ENCODE peak calls at places on chromosomes 6 and 20, in ten cellular contexts. One of them, this sample, is unnamed.
A peak's percentile ranks its signal among the peaks of the same experiment; 100 is the strongest.

GRCh38 chr6:32108094-32108627 is 977 bp downstream of the TNXB start:
- DNase-seq in kidney epithelial cell: no peak
- DNase-seq in NCI-H1105: no peak
- DNase-seq in activated CD8-positive, alpha-beta memory T cell treated with anti-CD3 and anti-CD28 coated beads for 1 hour: no peak
- DNase-seq in left ventricle myocardium superior: peak; percentile 83
- DNase-seq in cardiac muscle cell: peak; percentile 78
- DNase-seq in stimulated activated CD4-positive, alpha-beta T cell treated with anti-CD3 and anti-CD28 coated beads, Interleukin-1b, Interleukin-23, amount 100 ng/mL, for 24 hours: no peak
- DNase-seq in C1 segment of cervical spinal cord: no peak
- DNase-seq in T-helper 17 cell: no peak
- DNase-seq in skeletal muscle cell: no peak
- DNase-seq in this sample: no peak

GRCh38 chr20:17617868-17618672 is 48.2 kb downstream of the DSTN start:
- DNase-seq in kidney epithelial cell: no peak
- DNase-seq in NCI-H1105: peak; percentile 75
- DNase-seq in activated CD8-positive, alpha-beta memory T cell treated with anti-CD3 and anti-CD28 coated beads for 1 hour: no peak
- DNase-seq in left ventricle myocardium superior: no peak
- DNase-seq in cardiac muscle cell: no peak
- DNase-seq in stimulated activated CD4-positive, alpha-beta T cell treated with anti-CD3 and anti-CD28 coated beads, Interleukin-1b, Interleukin-23, amount 100 ng/mL, for 24 hours: no peak
- DNase-seq in C1 segment of cervical spinal cord: no peak
- DNase-seq in T-helper 17 cell: no peak
- DNase-seq in skeletal muscle cell: no peak
- DNase-seq in this sample: no peak

GRCh38 chr6:90216081-90216977 is 80.3 kb downstream of the BACH2 start:
- DNase-seq in kidney epithelial cell: peak; percentile 73
- DNase-seq in NCI-H1105: no peak
- DNase-seq in activated CD8-positive, alpha-beta memory T cell treated with anti-CD3 and anti-CD28 coated beads for 1 hour: no peak
- DNase-seq in left ventricle myocardium superior: no peak
- DNase-seq in cardiac muscle cell: no peak
- DNase-seq in stimulated activated CD4-positive, alpha-beta T cell treated with anti-CD3 and anti-CD28 coated beads, Interleukin-1b, Interleukin-23, amount 100 ng/mL, for 24 hours: no peak
- DNase-seq in C1 segment of cervical spinal cord: peak; percentile 28
- DNase-seq in T-helper 17 cell: no peak
- DNase-seq in skeletal muscle cell: peak; percentile 56
- DNase-seq in this sample: no peak

GRCh38 chr6:24448828-24449525 is 40.4 kb downstream of the GPLD1 start:
- DNase-seq in kidney epithelial cell: no peak
- DNase-seq in NCI-H1105: no peak
- DNase-seq in activated CD8-positive, alpha-beta memory T cell treated with anti-CD3 and anti-CD28 coated beads for 1 hour: no peak
- DNase-seq in left ventricle myocardium superior: no peak
- DNase-seq in cardiac muscle cell: no peak
- DNase-seq in stimulated activated CD4-positive, alpha-beta T cell treated with anti-CD3 and anti-CD28 coated beads, Interleukin-1b, Interleukin-23, amount 100 ng/mL, for 24 hours: no peak
- DNase-seq in C1 segment of cervical spinal cord: no peak
- DNase-seq in T-helper 17 cell: no peak
- DNase-seq in skeletal muscle cell: no peak
- DNase-seq in this sample: no peak

GRCh38 chr20:9270831-9271230 is 201.9 kb downstream of the PLCB4 start:
- DNase-seq in kidney epithelial cell: no peak
- DNase-seq in NCI-H1105: no peak
- DNase-seq in activated CD8-positive, alpha-beta memory T cell treated with anti-CD3 and anti-CD28 coated beads for 1 hour: no peak
- DNase-seq in left ventricle myocardium superior: no peak
- DNase-seq in cardiac muscle cell: peak; percentile 80
- DNase-seq in stimulated activated CD4-positive, alpha-beta T cell treated with anti-CD3 and anti-CD28 coated beads, Interleukin-1b, Interleukin-23, amount 100 ng/mL, for 24 hours: no peak
- DNase-seq in C1 segment of cervical spinal cord: no peak
- DNase-seq in T-helper 17 cell: no peak
- DNase-seq in skeletal muscle cell: peak; percentile 36
- DNase-seq in this sample: no peak

GRCh38 chr6:39906318-39906761 is 27.9 kb downstream of the MOCS1 start:
- DNase-seq in kidney epithelial cell: no peak
- DNase-seq in NCI-H1105: no peak
- DNase-seq in activated CD8-positive, alpha-beta memory T cell treated with anti-CD3 and anti-CD28 coated beads for 1 hour: no peak
- DNase-seq in left ventricle myocardium superior: no peak
- DNase-seq in cardiac muscle cell: no peak
- DNase-seq in stimulated activated CD4-positive, alpha-beta T cell treated with anti-CD3 and anti-CD28 coated beads, Interleukin-1b, Interleukin-23, amount 100 ng/mL, for 24 hours: no peak
- DNase-seq in C1 segment of cervical spinal cord: no peak
- DNase-seq in T-helper 17 cell: no peak
- DNase-seq in skeletal muscle cell: no peak
- DNase-seq in this sample: no peak

GRCh38 chr6:34025851-34026250 is 120.0 kb downstream of the GRM4 start:
- DNase-seq in kidney epithelial cell: no peak
- DNase-seq in NCI-H1105: no peak
- DNase-seq in activated CD8-positive, alpha-beta memory T cell treated with anti-CD3 and anti-CD28 coated beads for 1 hour: no peak
- DNase-seq in left ventricle myocardium superior: no peak
- DNase-seq in cardiac muscle cell: no peak
- DNase-seq in stimulated activated CD4-positive, alpha-beta T cell treated with anti-CD3 and anti-CD28 coated beads, Interleukin-1b, Interleukin-23, amount 100 ng/mL, for 24 hours: no peak
- DNase-seq in C1 segment of cervical spinal cord: no peak
- DNase-seq in T-helper 17 cell: no peak
- DNase-seq in skeletal muscle cell: no peak
- DNase-seq in this sample: no peak

GRCh38 chr6:112362027-112362795 is 15.1 kb downstream of the RFPL4B start:
- DNase-seq in kidney epithelial cell: no peak
- DNase-seq in NCI-H1105: no peak
- DNase-seq in activated CD8-positive, alpha-beta memory T cell treated with anti-CD3 and anti-CD28 coated beads for 1 hour: no peak
- DNase-seq in left ventricle myocardium superior: no peak
- DNase-seq in cardiac muscle cell: no peak
- DNase-seq in stimulated activated CD4-positive, alpha-beta T cell treated with anti-CD3 and anti-CD28 coated beads, Interleukin-1b, Interleukin-23, amount 100 ng/mL, for 24 hours: no peak
- DNase-seq in C1 segment of cervical spinal cord: no peak
- DNase-seq in T-helper 17 cell: no peak
- DNase-seq in skeletal muscle cell: no peak
- DNase-seq in this sample: no peak

GRCh38 chr6:118325220-118325860 is 222.8 kb upstream of the PLN start:
- DNase-seq in kidney epithelial cell: no peak
- DNase-seq in NCI-H1105: no peak
- DNase-seq in activated CD8-positive, alpha-beta memory T cell treated with anti-CD3 and anti-CD28 coated beads for 1 hour: no peak
- DNase-seq in left ventricle myocardium superior: peak; percentile 33
- DNase-seq in cardiac muscle cell: peak; percentile 2
- DNase-seq in stimulated activated CD4-positive, alpha-beta T cell treated with anti-CD3 and anti-CD28 coated beads, Interleukin-1b, Interleukin-23, amount 100 ng/mL, for 24 hours: no peak
- DNase-seq in C1 segment of cervical spinal cord: no peak
- DNase-seq in T-helper 17 cell: no peak
- DNase-seq in skeletal muscle cell: no peak
- DNase-seq in this sample: no peak

GRCh38 chr6:29676981-29677601 is 3.9 kb downstream of the ZFP57 start:
- DNase-seq in kidney epithelial cell: peak; percentile 39
- DNase-seq in NCI-H1105: no peak
- DNase-seq in activated CD8-positive, alpha-beta memory T cell treated with anti-CD3 and anti-CD28 coated beads for 1 hour: no peak
- DNase-seq in left ventricle myocardium superior: peak; percentile 50
- DNase-seq in cardiac muscle cell: peak; percentile 49
- DNase-seq in stimulated activated CD4-positive, alpha-beta T cell treated with anti-CD3 and anti-CD28 coated beads, Interleukin-1b, Interleukin-23, amount 100 ng/mL, for 24 hours: no peak
- DNase-seq in C1 segment of cervical spinal cord: no peak
- DNase-seq in T-helper 17 cell: no peak
- DNase-seq in skeletal muscle cell: no peak
- DNase-seq in this sample: no peak

GRCh38 chr6:90105766-90106165 is 190.9 kb downstream of the BACH2 start:
- DNase-seq in kidney epithelial cell: no peak
- DNase-seq in NCI-H1105: no peak
- DNase-seq in activated CD8-positive, alpha-beta memory T cell treated with anti-CD3 and anti-CD28 coated beads for 1 hour: no peak
- DNase-seq in left ventricle myocardium superior: no peak
- DNase-seq in cardiac muscle cell: peak; percentile 24
- DNase-seq in stimulated activated CD4-positive, alpha-beta T cell treated with anti-CD3 and anti-CD28 coated beads, Interleukin-1b, Interleukin-23, amount 100 ng/mL, for 24 hours: no peak
- DNase-seq in C1 segment of cervical spinal cord: no peak
- DNase-seq in T-helper 17 cell: no peak
- DNase-seq in skeletal muscle cell: no peak
- DNase-seq in this sample: no peak

GRCh38 chr6:102742033-102742432 is 1348.5 kb downstream of the GRIK2 start:
- DNase-seq in kidney epithelial cell: no peak
- DNase-seq in NCI-H1105: no peak
- DNase-seq in activated CD8-positive, alpha-beta memory T cell treated with anti-CD3 and anti-CD28 coated beads for 1 hour: no peak
- DNase-seq in left ventricle myocardium superior: no peak
- DNase-seq in cardiac muscle cell: no peak
- DNase-seq in stimulated activated CD4-positive, alpha-beta T cell treated with anti-CD3 and anti-CD28 coated beads, Interleukin-1b, Interleukin-23, amount 100 ng/mL, for 24 hours: no peak
- DNase-seq in C1 segment of cervical spinal cord: no peak
- DNase-seq in T-helper 17 cell: no peak
- DNase-seq in skeletal muscle cell: no peak
- DNase-seq in this sample: no peak

GRCh38 chr6:84872996-84873395 is 108.6 kb upstream of the TBX18 start:
- DNase-seq in kidney epithelial cell: no peak
- DNase-seq in NCI-H1105: no peak
- DNase-seq in activated CD8-positive, alpha-beta memory T cell treated with anti-CD3 and anti-CD28 coated beads for 1 hour: no peak
- DNase-seq in left ventricle myocardium superior: no peak
- DNase-seq in cardiac muscle cell: peak; percentile 71
- DNase-seq in stimulated activated CD4-positive, alpha-beta T cell treated with anti-CD3 and anti-CD28 coated beads, Interleukin-1b, Interleukin-23, amount 100 ng/mL, for 24 hours: no peak
- DNase-seq in C1 segment of cervical spinal cord: no peak
- DNase-seq in T-helper 17 cell: no peak
- DNase-seq in skeletal muscle cell: peak; percentile 31
- DNase-seq in this sample: no peak

GRCh38 chr20:1322511-1323245 is 6.3 kb downstream of the SDCBP2 start:
- DNase-seq in kidney epithelial cell: no peak
- DNase-seq in NCI-H1105: no peak
- DNase-seq in activated CD8-positive, alpha-beta memory T cell treated with anti-CD3 and anti-CD28 coated beads for 1 hour: no peak
- DNase-seq in left ventricle myocardium superior: peak; percentile 37
- DNase-seq in cardiac muscle cell: peak; percentile 96
- DNase-seq in stimulated activated CD4-positive, alpha-beta T cell treated with anti-CD3 and anti-CD28 coated beads, Interleukin-1b, Interleukin-23, amount 100 ng/mL, for 24 hours: no peak
- DNase-seq in C1 segment of cervical spinal cord: no peak
- DNase-seq in T-helper 17 cell: no peak
- DNase-seq in skeletal muscle cell: peak; percentile 98
- DNase-seq in this sample: no peak

GRCh38 chr6:1231941-1232340 is 80.0 kb upstream of the FOXQ1 start:
- DNase-seq in kidney epithelial cell: peak; percentile 29
- DNase-seq in NCI-H1105: no peak
- DNase-seq in activated CD8-positive, alpha-beta memory T cell treated with anti-CD3 and anti-CD28 coated beads for 1 hour: no peak
- DNase-seq in left ventricle myocardium superior: no peak
- DNase-seq in cardiac muscle cell: no peak
- DNase-seq in stimulated activated CD4-positive, alpha-beta T cell treated with anti-CD3 and anti-CD28 coated beads, Interleukin-1b, Interleukin-23, amount 100 ng/mL, for 24 hours: no peak
- DNase-seq in C1 segment of cervical spinal cord: no peak
- DNase-seq in T-helper 17 cell: no peak
- DNase-seq in skeletal muscle cell: no peak
- DNase-seq in this sample: no peak

GRCh38 chr6:167094436-167094819 is 28.5 kb upstream of the CCR6 start:
- DNase-seq in kidney epithelial cell: no peak
- DNase-seq in NCI-H1105: no peak
- DNase-seq in activated CD8-positive, alpha-beta memory T cell treated with anti-CD3 and anti-CD28 coated beads for 1 hour: no peak
- DNase-seq in left ventricle myocardium superior: no peak
- DNase-seq in cardiac muscle cell: peak; percentile 74
- DNase-seq in stimulated activated CD4-positive, alpha-beta T cell treated with anti-CD3 and anti-CD28 coated beads, Interleukin-1b, Interleukin-23, amount 100 ng/mL, for 24 hours: no peak
- DNase-seq in C1 segment of cervical spinal cord: no peak
- DNase-seq in T-helper 17 cell: no peak
- DNase-seq in skeletal muscle cell: no peak
- DNase-seq in this sample: no peak

GRCh38 chr20:8757146-8757545 is 311.7 kb upstream of the PLCB4 start:
- DNase-seq in kidney epithelial cell: no peak
- DNase-seq in NCI-H1105: no peak
- DNase-seq in activated CD8-positive, alpha-beta memory T cell treated with anti-CD3 and anti-CD28 coated beads for 1 hour: no peak
- DNase-seq in left ventricle myocardium superior: no peak
- DNase-seq in cardiac muscle cell: peak; percentile 71
- DNase-seq in stimulated activated CD4-positive, alpha-beta T cell treated with anti-CD3 and anti-CD28 coated beads, Interleukin-1b, Interleukin-23, amount 100 ng/mL, for 24 hours: no peak
- DNase-seq in C1 segment of cervical spinal cord: no peak
- DNase-seq in T-helper 17 cell: no peak
- DNase-seq in skeletal muscle cell: peak; percentile 81
- DNase-seq in this sample: no peak

GRCh38 chr6:19153981-19154295 is 683.2 kb upstream of the ID4 start:
- DNase-seq in kidney epithelial cell: no peak
- DNase-seq in NCI-H1105: no peak
- DNase-seq in activated CD8-positive, alpha-beta memory T cell treated with anti-CD3 and anti-CD28 coated beads for 1 hour: no peak
- DNase-seq in left ventricle myocardium superior: no peak
- DNase-seq in cardiac muscle cell: no peak
- DNase-seq in stimulated activated CD4-positive, alpha-beta T cell treated with anti-CD3 and anti-CD28 coated beads, Interleukin-1b, Interleukin-23, amount 100 ng/mL, for 24 hours: no peak
- DNase-seq in C1 segment of cervical spinal cord: no peak
- DNase-seq in T-helper 17 cell: no peak
- DNase-seq in skeletal muscle cell: no peak
- DNase-seq in this sample: no peak

GRCh38 chr20:62651285-62652021 is 9.2 kb downstream of the SLCO4A1 start:
- DNase-seq in kidney epithelial cell: no peak
- DNase-seq in NCI-H1105: peak; percentile 60
- DNase-seq in activated CD8-positive, alpha-beta memory T cell treated with anti-CD3 and anti-CD28 coated beads for 1 hour: peak; percentile 72
- DNase-seq in left ventricle myocardium superior: peak; percentile 74
- DNase-seq in cardiac muscle cell: peak; percentile 60
- DNase-seq in stimulated activated CD4-positive, alpha-beta T cell treated with anti-CD3 and anti-CD28 coated beads, Interleukin-1b, Interleukin-23, amount 100 ng/mL, for 24 hours: peak; percentile 36
- DNase-seq in C1 segment of cervical spinal cord: no peak
- DNase-seq in T-helper 17 cell: peak; percentile 55
- DNase-seq in skeletal muscle cell: no peak
- DNase-seq in this sample: no peak

GRCh38 chr6:104201557-104201956 is 658.2 kb downstream of the HACE1 start:
- DNase-seq in kidney epithelial cell: no peak
- DNase-seq in NCI-H1105: no peak
- DNase-seq in activated CD8-positive, alpha-beta memory T cell treated with anti-CD3 and anti-CD28 coated beads for 1 hour: no peak
- DNase-seq in left ventricle myocardium superior: no peak
- DNase-seq in cardiac muscle cell: no peak
- DNase-seq in stimulated activated CD4-positive, alpha-beta T cell treated with anti-CD3 and anti-CD28 coated beads, Interleukin-1b, Interleukin-23, amount 100 ng/mL, for 24 hours: no peak
- DNase-seq in C1 segment of cervical spinal cord: no peak
- DNase-seq in T-helper 17 cell: no peak
- DNase-seq in skeletal muscle cell: no peak
- DNase-seq in this sample: no peak

GRCh38 chr6:109015185-109015584 is 79.5 kb downstream of the SESN1 start:
- DNase-seq in kidney epithelial cell: no peak
- DNase-seq in NCI-H1105: no peak
- DNase-seq in activated CD8-positive, alpha-beta memory T cell treated with anti-CD3 and anti-CD28 coated beads for 1 hour: no peak
- DNase-seq in left ventricle myocardium superior: no peak
- DNase-seq in cardiac muscle cell: no peak
- DNase-seq in stimulated activated CD4-positive, alpha-beta T cell treated with anti-CD3 and anti-CD28 coated beads, Interleukin-1b, Interleukin-23, amount 100 ng/mL, for 24 hours: no peak
- DNase-seq in C1 segment of cervical spinal cord: no peak
- DNase-seq in T-helper 17 cell: no peak
- DNase-seq in skeletal muscle cell: no peak
- DNase-seq in this sample: no peak

GRCh38 chr6:148223424-148223842 is 119.2 kb upstream of the SASH1 start:
- DNase-seq in kidney epithelial cell: peak; percentile 29
- DNase-seq in NCI-H1105: no peak
- DNase-seq in activated CD8-positive, alpha-beta memory T cell treated with anti-CD3 and anti-CD28 coated beads for 1 hour: no peak
- DNase-seq in left ventricle myocardium superior: no peak
- DNase-seq in cardiac muscle cell: no peak
- DNase-seq in stimulated activated CD4-positive, alpha-beta T cell treated with anti-CD3 and anti-CD28 coated beads, Interleukin-1b, Interleukin-23, amount 100 ng/mL, for 24 hours: no peak
- DNase-seq in C1 segment of cervical spinal cord: no peak
- DNase-seq in T-helper 17 cell: no peak
- DNase-seq in skeletal muscle cell: no peak
- DNase-seq in this sample: no peak

GRCh38 chr6:104625536-104625935 is 234.2 kb downstream of the HACE1 start:
- DNase-seq in kidney epithelial cell: peak; percentile 28
- DNase-seq in NCI-H1105: no peak
- DNase-seq in activated CD8-positive, alpha-beta memory T cell treated with anti-CD3 and anti-CD28 coated beads for 1 hour: no peak
- DNase-seq in left ventricle myocardium superior: no peak
- DNase-seq in cardiac muscle cell: peak; percentile 67
- DNase-seq in stimulated activated CD4-positive, alpha-beta T cell treated with anti-CD3 and anti-CD28 coated beads, Interleukin-1b, Interleukin-23, amount 100 ng/mL, for 24 hours: no peak
- DNase-seq in C1 segment of cervical spinal cord: no peak
- DNase-seq in T-helper 17 cell: no peak
- DNase-seq in skeletal muscle cell: peak; percentile 58
- DNase-seq in this sample: no peak

GRCh38 chr20:57321142-57321541 is 8.5 kb upstream of the SPO11 start:
- DNase-seq in kidney epithelial cell: no peak
- DNase-seq in NCI-H1105: no peak
- DNase-seq in activated CD8-positive, alpha-beta memory T cell treated with anti-CD3 and anti-CD28 coated beads for 1 hour: no peak
- DNase-seq in left ventricle myocardium superior: no peak
- DNase-seq in cardiac muscle cell: no peak
- DNase-seq in stimulated activated CD4-positive, alpha-beta T cell treated with anti-CD3 and anti-CD28 coated beads, Interleukin-1b, Interleukin-23, amount 100 ng/mL, for 24 hours: no peak
- DNase-seq in C1 segment of cervical spinal cord: no peak
- DNase-seq in T-helper 17 cell: no peak
- DNase-seq in skeletal muscle cell: no peak
- DNase-seq in this sample: no peak

GRCh38 chr6:148367418-148368024 is 24.9 kb downstream of the SASH1 start:
- DNase-seq in kidney epithelial cell: no peak
- DNase-seq in NCI-H1105: no peak
- DNase-seq in activated CD8-positive, alpha-beta memory T cell treated with anti-CD3 and anti-CD28 coated beads for 1 hour: no peak
- DNase-seq in left ventricle myocardium superior: peak; percentile 58
- DNase-seq in cardiac muscle cell: peak; percentile 91
- DNase-seq in stimulated activated CD4-positive, alpha-beta T cell treated with anti-CD3 and anti-CD28 coated beads, Interleukin-1b, Interleukin-23, amount 100 ng/mL, for 24 hours: no peak
- DNase-seq in C1 segment of cervical spinal cord: no peak
- DNase-seq in T-helper 17 cell: no peak
- DNase-seq in skeletal muscle cell: peak; percentile 62
- DNase-seq in this sample: no peak

GRCh38 chr6:45657243-45657642 is 279.5 kb upstream of the SUPT3H start:
- DNase-seq in kidney epithelial cell: no peak
- DNase-seq in NCI-H1105: no peak
- DNase-seq in activated CD8-positive, alpha-beta memory T cell treated with anti-CD3 and anti-CD28 coated beads for 1 hour: no peak
- DNase-seq in left ventricle myocardium superior: no peak
- DNase-seq in cardiac muscle cell: no peak
- DNase-seq in stimulated activated CD4-positive, alpha-beta T cell treated with anti-CD3 and anti-CD28 coated beads, Interleukin-1b, Interleukin-23, amount 100 ng/mL, for 24 hours: no peak
- DNase-seq in C1 segment of cervical spinal cord: no peak
- DNase-seq in T-helper 17 cell: no peak
- DNase-seq in skeletal muscle cell: no peak
- DNase-seq in this sample: no peak

GRCh38 chr6:11732036-11732545 is 46.5 kb downstream of the ADTRP start:
- DNase-seq in kidney epithelial cell: no peak
- DNase-seq in NCI-H1105: no peak
- DNase-seq in activated CD8-positive, alpha-beta memory T cell treated with anti-CD3 and anti-CD28 coated beads for 1 hour: no peak
- DNase-seq in left ventricle myocardium superior: peak; percentile 64
- DNase-seq in cardiac muscle cell: peak; percentile 51
- DNase-seq in stimulated activated CD4-positive, alpha-beta T cell treated with anti-CD3 and anti-CD28 coated beads, Interleukin-1b, Interleukin-23, amount 100 ng/mL, for 24 hours: no peak
- DNase-seq in C1 segment of cervical spinal cord: peak; percentile 61
- DNase-seq in T-helper 17 cell: no peak
- DNase-seq in skeletal muscle cell: peak; percentile 97
- DNase-seq in this sample: no peak

GRCh38 chr20:30505566-30505965 is 751.9 kb upstream of the DEFB115 start:
- DNase-seq in kidney epithelial cell: no peak
- DNase-seq in NCI-H1105: no peak
- DNase-seq in activated CD8-positive, alpha-beta memory T cell treated with anti-CD3 and anti-CD28 coated beads for 1 hour: no peak
- DNase-seq in left ventricle myocardium superior: no peak
- DNase-seq in cardiac muscle cell: no peak
- DNase-seq in stimulated activated CD4-positive, alpha-beta T cell treated with anti-CD3 and anti-CD28 coated beads, Interleukin-1b, Interleukin-23, amount 100 ng/mL, for 24 hours: no peak
- DNase-seq in C1 segment of cervical spinal cord: no peak
- DNase-seq in T-helper 17 cell: no peak
- DNase-seq in skeletal muscle cell: no peak
- DNase-seq in this sample: no peak

This sample was measured in hypothalamus.